ENCODE peak calls at places on chromosomes 2 and 18, in eight cellular contexts. One of them, this sample, is unnamed.

GRCh38 chr2:31429759-31430438 is 15.4 kb upstream of the XDH start:
- DNase-seq in neural crest cell: no peak
- DNase-seq in tibial nerve: no peak
- DNase-seq in AG09309: no peak
- DNase-seq in mammary epithelial cell: peak
- DNase-seq in AG04450: no peak
- DNase-seq in GM12865: peak
- DNase-seq in HFFc6: peak
- DNase-seq in this sample: no peak

GRCh38 chr2:203878060-203878459 is 10.5 kb downstream of the CTLA4 start:
- DNase-seq in neural crest cell: no peak
- DNase-seq in AG09309: no peak
- DNase-seq in HFFc6: peak
- DNase-seq in AG04450: no peak
- DNase-seq in mammary epithelial cell: peak
- DNase-seq in tibial nerve: no peak
- DNase-seq in GM12865: no peak
- DNase-seq in this sample: no peak

GRCh38 chr2:3527886-3528785 is 8.8 kb upstream of the ADI1 start:
- DNase-seq in AG04450: no peak
- DNase-seq in HFFc6: no peak
- DNase-seq in GM12865: no peak
- DNase-seq in tibial nerve: no peak
- DNase-seq in mammary epithelial cell: peak
- DNase-seq in AG09309: no peak
- DNase-seq in neural crest cell: no peak
- DNase-seq in this sample: no peak

GRCh38 chr2:192023006-192023405 is 171.7 kb downstream of the TMEFF2 start:
- DNase-seq in mammary epithelial cell: no peak
- DNase-seq in HFFc6: no peak
- DNase-seq in neural crest cell: no peak
- DNase-seq in AG09309: no peak
- DNase-seq in GM12865: no peak
- DNase-seq in tibial nerve: no peak
- DNase-seq in AG04450: no peak
- DNase-seq in this sample: no peak

GRCh38 chr2:237143118-237143517 is 57.4 kb downstream of the COPS8 start:
- DNase-seq in AG09309: no peak
- DNase-seq in mammary epithelial cell: no peak
- DNase-seq in tibial nerve: no peak
- DNase-seq in neural crest cell: no peak
- DNase-seq in GM12865: no peak
- DNase-seq in HFFc6: no peak
- DNase-seq in AG04450: no peak
- DNase-seq in this sample: no peak

GRCh38 chr2:134818321-134818720 is 20.1 kb upstream of the ACMSD start:
- DNase-seq in HFFc6: no peak
- DNase-seq in neural crest cell: no peak
- DNase-seq in mammary epithelial cell: peak
- DNase-seq in AG04450: no peak
- DNase-seq in GM12865: no peak
- DNase-seq in tibial nerve: no peak
- DNase-seq in AG09309: no peak
- DNase-seq in this sample: no peak

GRCh38 chr2:65880451-65880850 is 448.1 kb upstream of the SPRED2 start:
- DNase-seq in GM12865: no peak
- DNase-seq in tibial nerve: no peak
- DNase-seq in AG09309: no peak
- DNase-seq in mammary epithelial cell: no peak
- DNase-seq in HFFc6: no peak
- DNase-seq in AG04450: no peak
- DNase-seq in neural crest cell: no peak
- DNase-seq in this sample: no peak

GRCh38 chr2:180133736-180134135 is 126.6 kb upstream of the CWC22 start:
- DNase-seq in AG09309: no peak
- DNase-seq in GM12865: no peak
- DNase-seq in neural crest cell: no peak
- DNase-seq in AG04450: no peak
- DNase-seq in mammary epithelial cell: no peak
- DNase-seq in tibial nerve: no peak
- DNase-seq in HFFc6: no peak
- DNase-seq in this sample: no peak

GRCh38 chr2:241550616-241551580 is 7.6 kb upstream of the BOK start:
- DNase-seq in tibial nerve: no peak
- DNase-seq in GM12865: no peak
- DNase-seq in neural crest cell: no peak
- DNase-seq in HFFc6: no peak
- DNase-seq in mammary epithelial cell: no peak
- DNase-seq in AG09309: no peak
- DNase-seq in AG04450: no peak
- DNase-seq in this sample: no peak

GRCh38 chr2:168064011-168064998 is 183.1 kb downstream of the STK39 start:
- DNase-seq in tibial nerve: no peak
- DNase-seq in AG04450: no peak
- DNase-seq in mammary epithelial cell: peak
- DNase-seq in neural crest cell: no peak
- DNase-seq in HFFc6: no peak
- DNase-seq in GM12865: no peak
- DNase-seq in AG09309: no peak
- DNase-seq in this sample: no peak

GRCh38 chr18:79608535-79608934 is 71.1 kb upstream of the CTDP1 start:
- DNase-seq in HFFc6: no peak
- DNase-seq in AG04450: no peak
- DNase-seq in AG09309: no peak
- DNase-seq in tibial nerve: no peak
- DNase-seq in mammary epithelial cell: no peak
- DNase-seq in GM12865: no peak
- DNase-seq in neural crest cell: no peak
- DNase-seq in this sample: no peak

GRCh38 chr2:104733544-104733943 is 120.4 kb upstream of the POU3F3 start:
- DNase-seq in mammary epithelial cell: no peak
- DNase-seq in HFFc6: no peak
- DNase-seq in neural crest cell: no peak
- DNase-seq in GM12865: peak
- DNase-seq in AG09309: no peak
- DNase-seq in tibial nerve: no peak
- DNase-seq in AG04450: no peak
- DNase-seq in this sample: no peak

GRCh38 chr2:85161626-85161960 is 28.4 kb downstream of the TCF7L1 start:
- DNase-seq in mammary epithelial cell: no peak
- DNase-seq in neural crest cell: no peak
- DNase-seq in AG04450: no peak
- DNase-seq in tibial nerve: no peak
- DNase-seq in HFFc6: peak
- DNase-seq in AG09309: peak
- DNase-seq in GM12865: no peak
- DNase-seq in this sample: no peak

GRCh38 chr2:106561803-106562202 is 74.6 kb downstream of the CD8B2 start:
- DNase-seq in AG09309: no peak
- DNase-seq in AG04450: no peak
- DNase-seq in HFFc6: no peak
- DNase-seq in GM12865: no peak
- DNase-seq in tibial nerve: no peak
- DNase-seq in neural crest cell: no peak
- DNase-seq in mammary epithelial cell: no peak
- DNase-seq in this sample: no peak

GRCh38 chr2:106561356-106561755 is 74.2 kb downstream of the CD8B2 start:
- DNase-seq in GM12865: no peak
- DNase-seq in tibial nerve: no peak
- DNase-seq in AG04450: no peak
- DNase-seq in neural crest cell: no peak
- DNase-seq in AG09309: no peak
- DNase-seq in HFFc6: no peak
- DNase-seq in mammary epithelial cell: no peak
- DNase-seq in this sample: no peak

GRCh38 chr2:106562232-106562631 is 75.1 kb downstream of the CD8B2 start:
- DNase-seq in neural crest cell: no peak
- DNase-seq in tibial nerve: no peak
- DNase-seq in mammary epithelial cell: no peak
- DNase-seq in GM12865: no peak
- DNase-seq in AG04450: no peak
- DNase-seq in HFFc6: no peak
- DNase-seq in AG09309: no peak
- DNase-seq in this sample: no peak

GRCh38 chr2:106560773-106561172 is 73.6 kb downstream of the CD8B2 start:
- DNase-seq in AG04450: no peak
- DNase-seq in GM12865: no peak
- DNase-seq in AG09309: no peak
- DNase-seq in HFFc6: no peak
- DNase-seq in neural crest cell: no peak
- DNase-seq in mammary epithelial cell: no peak
- DNase-seq in tibial nerve: no peak
- DNase-seq in this sample: no peak

GRCh38 chr2:106562826-106563594 is 75.8 kb downstream of the CD8B2 start:
- DNase-seq in AG09309: no peak
- DNase-seq in HFFc6: no peak
- DNase-seq in mammary epithelial cell: no peak
- DNase-seq in tibial nerve: no peak
- DNase-seq in AG04450: no peak
- DNase-seq in GM12865: no peak
- DNase-seq in neural crest cell: no peak
- DNase-seq in this sample: no peak
- TF ChIP-seq CTCF in AG09309: peak
- TF ChIP-seq CTCF in HFFc6: no peak
- TF ChIP-seq CTCF in mammary epithelial cell: no peak
- TF ChIP-seq CTCF in tibial nerve: peak
- TF ChIP-seq CTCF in AG04450: no peak
- TF ChIP-seq CTCF in GM12865: no peak
- TF ChIP-seq CTCF in neural crest cell: peak
- TF ChIP-seq CTCF in this sample: no peak

DNA sequence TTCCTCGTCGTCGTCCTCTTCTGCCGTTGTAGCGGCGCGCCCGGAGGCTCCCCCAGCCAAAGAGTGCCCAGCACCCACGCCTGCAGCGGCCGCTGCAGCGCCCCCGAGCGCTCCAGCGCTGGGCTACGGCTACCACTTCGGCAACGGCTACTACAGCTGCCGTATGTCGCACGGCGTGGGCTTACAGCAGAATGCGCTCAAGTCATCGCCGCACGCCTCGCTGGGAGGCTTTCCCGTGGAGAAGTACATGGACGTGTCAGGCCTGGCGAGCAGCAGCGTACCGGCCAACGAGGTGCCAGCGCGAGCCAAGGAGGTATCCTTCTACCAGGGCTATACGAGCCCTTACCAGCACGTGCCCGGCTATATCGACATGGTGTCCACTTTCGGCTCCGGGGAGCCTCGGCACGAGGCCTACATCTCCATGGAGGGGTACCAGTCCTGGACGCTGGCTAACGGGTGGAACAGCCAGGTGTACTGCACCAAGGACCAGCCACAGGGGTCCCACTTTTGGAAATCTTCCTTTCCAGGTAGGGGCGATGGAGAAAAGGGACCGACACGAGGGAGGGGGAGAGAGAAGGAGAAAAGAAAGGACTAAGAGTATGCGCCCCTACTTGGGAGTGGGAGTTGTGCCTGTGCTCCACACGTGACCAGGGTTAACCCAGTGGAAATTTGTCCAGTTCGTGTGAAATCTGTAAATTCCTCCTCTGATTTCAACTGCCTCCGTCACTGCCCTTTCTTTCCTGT is 796 bp downstream of the HOXD13 start:
- DNase-seq in GM12865: no peak
- DNase-seq in tibial nerve: no peak
- DNase-seq in HFFc6: no peak
- DNase-seq in mammary epithelial cell: no peak
- DNase-seq in AG09309: no peak
- DNase-seq in AG04450: no peak
- DNase-seq in neural crest cell: no peak
- DNase-seq in this sample: peak
- TF ChIP-seq CTCF in GM12865: no peak
- TF ChIP-seq CTCF in tibial nerve: no peak
- TF ChIP-seq CTCF in HFFc6: peak
- TF ChIP-seq CTCF in mammary epithelial cell: no peak
- TF ChIP-seq CTCF in AG09309: peak
- TF ChIP-seq CTCF in AG04450: no peak
- TF ChIP-seq CTCF in neural crest cell: peak
- TF ChIP-seq CTCF in this sample: no peak

GRCh38 chr2:5981241-5982055 is 289.3 kb downstream of the SOX11 start:
- DNase-seq in AG04450: no peak
- DNase-seq in AG09309: no peak
- DNase-seq in neural crest cell: peak
- DNase-seq in HFFc6: no peak
- DNase-seq in mammary epithelial cell: no peak
- DNase-seq in GM12865: no peak
- DNase-seq in tibial nerve: no peak
- DNase-seq in this sample: no peak
- TF ChIP-seq CTCF in AG04450: no peak
- TF ChIP-seq CTCF in AG09309: no peak
- TF ChIP-seq CTCF in neural crest cell: no peak
- TF ChIP-seq CTCF in HFFc6: no peak
- TF ChIP-seq CTCF in mammary epithelial cell: no peak
- TF ChIP-seq CTCF in GM12865: no peak
- TF ChIP-seq CTCF in tibial nerve: no peak
- TF ChIP-seq CTCF in this sample: no peak

GRCh38 chr2:2061091-2061696 is 269.9 kb downstream of the MYT1L start:
- DNase-seq in AG09309: no peak
- DNase-seq in HFFc6: no peak
- DNase-seq in GM12865: no peak
- DNase-seq in AG04450: no peak
- DNase-seq in mammary epithelial cell: no peak
- DNase-seq in tibial nerve: no peak
- DNase-seq in neural crest cell: no peak
- DNase-seq in this sample: no peak

GRCh38 chr2:2057125-2057721 is 273.9 kb downstream of the MYT1L start:
- DNase-seq in HFFc6: no peak
- DNase-seq in neural crest cell: no peak
- DNase-seq in GM12865: peak
- DNase-seq in mammary epithelial cell: no peak
- DNase-seq in AG04450: no peak
- DNase-seq in AG09309: no peak
- DNase-seq in tibial nerve: peak
- DNase-seq in this sample: no peak

GRCh38 chr2:2056531-2056930 is 274.5 kb downstream of the MYT1L start:
- DNase-seq in neural crest cell: no peak
- DNase-seq in tibial nerve: no peak
- DNase-seq in AG04450: no peak
- DNase-seq in GM12865: no peak
- DNase-seq in HFFc6: no peak
- DNase-seq in mammary epithelial cell: no peak
- DNase-seq in AG09309: no peak
- DNase-seq in this sample: no peak

GRCh38 chr2:2060431-2060830 is 270.6 kb downstream of the MYT1L start:
- DNase-seq in GM12865: no peak
- DNase-seq in tibial nerve: no peak
- DNase-seq in AG04450: no peak
- DNase-seq in mammary epithelial cell: no peak
- DNase-seq in HFFc6: no peak
- DNase-seq in AG09309: no peak
- DNase-seq in neural crest cell: no peak
- DNase-seq in this sample: no peak

DNA sequence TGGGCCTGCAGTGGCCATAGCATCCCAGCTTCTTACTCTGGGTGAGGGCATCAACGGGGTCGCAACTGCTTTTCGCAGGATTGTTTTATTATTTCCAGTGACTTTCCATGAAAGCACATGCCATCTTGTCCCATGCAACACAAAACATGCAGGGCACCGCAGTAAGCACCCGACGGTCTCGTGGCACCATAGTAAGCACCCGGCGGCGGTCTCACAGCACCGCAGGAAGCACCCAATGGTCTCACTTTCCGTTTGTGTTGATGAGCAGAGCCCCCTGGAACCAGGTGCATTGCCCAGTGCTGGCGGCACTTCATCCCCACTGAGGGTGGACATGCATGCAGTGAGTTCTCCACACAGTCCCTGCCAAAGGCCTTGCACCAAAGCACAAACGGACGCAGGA is 271.9 kb downstream of the MYT1L start:
- DNase-seq in neural crest cell: no peak
- DNase-seq in AG04450: no peak
- DNase-seq in HFFc6: no peak
- DNase-seq in GM12865: no peak
- DNase-seq in tibial nerve: no peak
- DNase-seq in AG09309: no peak
- DNase-seq in mammary epithelial cell: no peak
- DNase-seq in this sample: no peak
- TF ChIP-seq CTCF in neural crest cell: no peak
- TF ChIP-seq CTCF in AG04450: no peak
- TF ChIP-seq CTCF in HFFc6: no peak
- TF ChIP-seq CTCF in GM12865: no peak
- TF ChIP-seq CTCF in tibial nerve: no peak
- TF ChIP-seq CTCF in AG09309: no peak
- TF ChIP-seq CTCF in mammary epithelial cell: no peak
- TF ChIP-seq CTCF in this sample: no peak

This sample was measured in D721Med.